ENCODE peak calls at places on chromosome 13, in five cellular contexts. W, H, Z, I and K are unnamed samples. For H3K9me3 and H3K4me1, the result is how much of the 10 kb centered on the place peaks cover.

GRCh38 chr13:70668983-70669382 is 560.7 kb upstream of the KLHL1 start:
- DNase-seq in I (no peak), H (no peak), Z (no peak), W (no peak), K (no peak)

GRCh38 chr13:32211788-32212187 is 103.4 kb downstream of the ZAR1L start:
- DNase-seq in Z (no peak), H (no peak), W (no peak), I (no peak), K (no peak)

GRCh38 chr13:39561971-39562370 is 41.0 kb downstream of the LHFPL6 start:
- DNase-seq in Z (no peak), H (no peak), W (no peak), I (no peak), K (no peak)

GRCh38 chr13:113831061-113831460 is 32.8 kb downstream of the GAS6 start:
- DNase-seq in W (no peak), I (peak), Z (no peak), H (no peak), K (no peak)

GRCh38 chr13:113951246-113951999 is 22.5 kb downstream of the C13orf46 start:
- DNase-seq in W (peak), H (peak), Z (peak), I (peak), K (peak)

GRCh38 chr13:45932172-45932571 is 80.6 kb upstream of the SIAH3 start:
- DNase-seq in H (no peak), W (no peak), I (no peak), Z (no peak), K (no peak)

GRCh38 chr13:74683411-74683810 is 549.2 kb upstream of the KLF12 start:
- DNase-seq in W (no peak), H (no peak), Z (no peak), I (no peak), K (no peak)

GRCh38 chr13:77143325-77143907 is 116.5 kb upstream of the FBXL3 start:
- DNase-seq in I (no peak), Z (peak), H (no peak), W (no peak), K (no peak)

GRCh38 chr13:114074671-114075315 is 57.6 kb downstream of the RASA3 start:
- DNase-seq in Z (no peak), H (peak), W (no peak), I (peak), K (no peak)

GRCh38 chr13:75792526-75793187 is 156.5 kb downstream of the LMO7 start:
- DNase-seq in W (no peak), H (no peak), Z (peak), I (no peak), K (no peak)

GRCh38 chr13:78022164-78022877 is 103.7 kb upstream of the EDNRB start:
- DNase-seq in W (no peak), H (no peak), Z (peak), I (peak), K (no peak)

GRCh38 chr13:113539822-113540221 is 44.7 kb upstream of the TFDP1 start:
- DNase-seq in I (no peak), H (no peak), W (no peak), Z (no peak), K (no peak)

GRCh38 chr13:99083976-99084375 is 106.1 kb upstream of the DOCK9 start:
- DNase-seq in Z (peak), H (no peak), W (no peak), I (no peak), K (no peak)

GRCh38 chr13:71624641-71625040 is 242.4 kb downstream of the DACH1 start:
- DNase-seq in W (peak), H (no peak), Z (no peak), I (no peak), K (no peak)

GRCh38 chr13:34391071-34391470 is 551.0 kb upstream of the NBEA start:
- DNase-seq in H (no peak), Z (no peak), I (no peak), W (no peak), K (no peak)

GRCh38 chr13:100234524-100235136 is 145.7 kb downstream of the PCCA start:
- DNase-seq in I (no peak), W (no peak), Z (no peak), H (no peak), K (no peak)

GRCh38 chr13:84917252-84917878 is 881.9 kb downstream of the SLITRK6 start:
- DNase-seq in Z (peak), H (no peak), W (no peak), I (no peak), K (no peak)

GRCh38 chr13:26716984-26717383 is 43.6 kb downstream of the GPR12 start:
- DNase-seq in W (no peak), Z (no peak), H (no peak), I (no peak), K (no peak)

GRCh38 chr13:21987793-21988192 is 316.9 kb downstream of the FGF9 start:
- DNase-seq in I (no peak), Z (no peak), W (no peak), H (no peak), K (no peak)

GRCh38 chr13:110231348-110232047 is 75.5 kb downstream of the COL4A1 start:
- DNase-seq in Z (no peak), I (no peak), H (no peak), W (no peak), K (no peak)

GRCh38 chr13:76523740-76524382 is 362.3 kb downstream of the KCTD12 start:
- DNase-seq in H (no peak), I (no peak), W (no peak), Z (no peak), K (no peak)

GRCh38 chr13:20550799-20551198 is 16.2 kb upstream of the IFT88 start:
- DNase-seq in I (no peak), W (no peak), H (no peak), Z (no peak), K (no peak)

GRCh38 chr13:95118541-95119324 is 182.5 kb downstream of the ABCC4 start:
- DNase-seq in W (no peak), Z (no peak), I (no peak), H (no peak), K (no peak)

GRCh38 chr13:40023608-40024577 is 368.4 kb downstream of the COG6 start:
- DNase-seq in I (no peak), Z (no peak), W (no peak), H (no peak), K (no peak)

GRCh38 chr13:36718146-36718545 is 44.3 kb downstream of the SERTM1 start:
- DNase-seq in I (no peak), Z (no peak), W (no peak), H (no peak), K (no peak)

GRCh38 chr13:109846185-109846584 is 59.8 kb upstream of the IRS2 start:
- DNase-seq in W (no peak), H (no peak), Z (no peak), I (no peak), K (no peak)

GRCh38 chr13:21973437-21974125 is 302.7 kb downstream of the FGF9 start:
- DNase-seq in H (no peak), I (no peak), W (no peak), Z (no peak), K (no peak)

GRCh38 chr13:40238761-40239160 is 427.7 kb downstream of the FOXO1 start:
- DNase-seq in Z (no peak), W (no peak), I (no peak), H (no peak), K (no peak)

GRCh38 chr13:35736876-35737275 is 260.4 kb upstream of the MAB21L1 start:
- DNase-seq in I (no peak), H (no peak), Z (no peak), W (no peak), K (no peak)

GRCh38 chr13:41680900-41681299 is 223.6 kb downstream of the RGCC start:
- DNase-seq in H (no peak), I (no peak), W (peak), Z (no peak), K (no peak)

GRCh38 chr13:81639984-81640582 is 1299.2 kb upstream of the SPRY2 start:
- DNase-seq in Z (peak), I (no peak), W (peak), H (no peak), K (no peak)

GRCh38 chr13:73210218-73210883 is 151.5 kb downstream of the KLF5 start:
- DNase-seq in I (no peak), H (no peak), W (peak), Z (peak), K (no peak)

GRCh38 chr13:99463998-99464397 is 37.3 kb upstream of the TM9SF2 start:
- DNase-seq in I (no peak), W (no peak), Z (no peak), H (no peak), K (no peak)

GRCh38 chr13:38636756-38637155 is 50.1 kb upstream of the FREM2 start:
- DNase-seq in Z (peak), H (no peak), I (no peak), W (no peak), K (no peak)

GRCh38 chr13:95137096-95137495 is 164.2 kb downstream of the ABCC4 start:
- DNase-seq in W (no peak), Z (no peak), H (no peak), I (no peak), K (no peak)

GRCh38 chr13:73625562-73626339 is 508.5 kb downstream of the KLF12 start:
- DNase-seq in Z (no peak), H (no peak), W (no peak), I (no peak), K (no peak)

GRCh38 chr13:18948664-18949488 is 232.7 kb downstream of the TUBA3C start:
- DNase-seq in H (no peak), Z (no peak), W (no peak), I (no peak), K (no peak)
- H3K9me3 ChIP-seq in H (under half), Z (under half), W (under half), I (under half), K (under half)

GRCh38 chr13:51953347-51953746 is 57.9 kb downstream of the ATP7B start:
- DNase-seq in H (no peak), I (no peak), W (no peak), Z (no peak), K (no peak)

GRCh38 chr13:51957377-51958216 is 53.7 kb downstream of the ATP7B start:
- DNase-seq in I (no peak), Z (no peak), H (no peak), W (no peak), K (no peak)

GRCh38 chr13:51955841-51956603 is 55.2 kb downstream of the ATP7B start:
- DNase-seq in W (no peak), I (no peak), Z (peak), H (no peak), K (no peak)

GRCh38 chr13:51956717-51957116 is 54.5 kb downstream of the ATP7B start:
- DNase-seq in Z (no peak), H (no peak), I (no peak), W (no peak), K (no peak)

DNA sequence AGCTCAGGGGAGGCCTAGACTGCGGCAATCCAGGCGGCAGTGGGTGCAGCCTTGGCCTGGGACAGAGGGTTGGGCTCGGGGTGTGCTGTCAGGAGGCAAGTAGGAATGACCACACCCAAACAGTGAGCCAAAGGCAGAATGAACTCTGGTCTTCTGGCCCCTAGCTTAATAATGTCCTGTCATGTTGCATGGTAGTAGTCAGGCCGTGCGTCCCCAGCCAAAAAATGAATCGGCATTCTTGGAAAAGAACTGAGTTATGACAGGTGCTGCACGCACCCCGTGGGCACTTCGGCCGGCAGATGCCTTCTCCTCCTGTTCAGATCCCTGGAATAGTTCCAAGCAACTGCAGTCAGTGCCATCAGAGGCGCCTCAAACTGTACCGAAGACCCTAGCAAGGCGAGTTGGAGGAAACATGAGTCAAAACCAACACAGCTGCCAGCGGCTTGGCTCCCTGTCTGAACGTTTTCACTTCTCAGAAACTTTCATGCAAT is 55.9 kb downstream of the ATP7B start:
- DNase-seq in H (no peak), I (no peak), Z (peak), W (no peak), K (no peak)
- H3K4me1 ChIP-seq in H (under half), I (under half), Z (under half), W (under half), K (under half)

DNA sequence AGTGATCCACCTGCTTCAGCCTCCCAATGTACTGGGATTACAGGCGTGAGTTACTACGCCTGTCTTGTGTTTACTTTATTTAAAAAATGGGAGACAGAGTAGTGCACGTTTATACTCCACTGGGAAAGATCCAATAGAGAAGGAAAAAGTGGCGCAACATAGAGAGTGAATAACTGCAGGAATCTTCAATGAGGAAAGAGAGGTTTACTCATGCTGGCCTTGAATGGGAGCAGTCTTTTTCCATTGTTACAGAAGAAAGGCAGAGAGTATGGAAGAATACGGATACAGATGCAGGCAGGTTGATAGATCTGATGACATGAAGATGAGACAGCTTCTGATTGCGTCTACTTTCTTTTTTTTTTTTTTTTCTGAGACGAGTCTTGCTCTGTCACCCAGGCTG is 4.6 kb upstream of the WDFY2 start:
- DNase-seq in H (no peak), Z (no peak), W (no peak), I (no peak), K (no peak)
- H3K9me3 ChIP-seq in H (under half), Z (under half), W (under half), I (under half), K (under half)

GRCh38 chr13:49412749-49413148 is 31.1 kb downstream of the CAB39L start:
- DNase-seq in I (no peak), H (no peak), Z (no peak), W (peak), K (no peak)

GRCh38 chr13:49421391-49421790 is 22.5 kb downstream of the CAB39L start:
- DNase-seq in I (no peak), Z (peak), H (no peak), W (peak), K (no peak)

GRCh38 chr13:49419292-49419691 is 24.6 kb downstream of the CAB39L start:
- DNase-seq in Z (no peak), W (no peak), I (no peak), H (no peak), K (no peak)

GRCh38 chr13:49418206-49418605 is 25.7 kb downstream of the CAB39L start:
- DNase-seq in I (no peak), H (no peak), Z (no peak), W (no peak), K (no peak)
- H3K4me1 ChIP-seq in I (under half), H (under half), Z (under half), W (under half), K (under half)

DNA sequence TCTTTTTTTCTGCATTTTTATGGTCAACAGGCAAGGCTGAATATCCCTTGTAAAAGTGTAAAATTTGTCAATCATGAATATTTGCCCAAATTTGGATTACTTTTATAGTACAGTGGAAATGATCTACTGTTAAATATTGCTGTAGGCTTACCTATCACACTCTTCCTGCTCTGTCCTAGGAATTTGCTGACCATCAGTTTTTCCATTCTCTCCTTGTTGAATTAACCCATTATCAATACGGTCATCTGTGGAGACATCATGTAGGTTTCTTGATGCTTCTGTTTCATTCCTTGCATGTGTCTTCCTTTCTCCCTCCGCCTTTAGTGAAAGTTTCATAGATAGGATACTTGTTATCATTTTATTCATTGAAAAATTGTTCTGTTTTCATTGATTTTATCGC is 139.6 kb upstream of the TUBA3C start:
- DNase-seq in Z (no peak), I (no peak), W (no peak), H (no peak), K (no peak)
- H3K9me3 ChIP-seq in Z (under half), I (under half), W (under half), H (under half), K (under half)

DNA sequence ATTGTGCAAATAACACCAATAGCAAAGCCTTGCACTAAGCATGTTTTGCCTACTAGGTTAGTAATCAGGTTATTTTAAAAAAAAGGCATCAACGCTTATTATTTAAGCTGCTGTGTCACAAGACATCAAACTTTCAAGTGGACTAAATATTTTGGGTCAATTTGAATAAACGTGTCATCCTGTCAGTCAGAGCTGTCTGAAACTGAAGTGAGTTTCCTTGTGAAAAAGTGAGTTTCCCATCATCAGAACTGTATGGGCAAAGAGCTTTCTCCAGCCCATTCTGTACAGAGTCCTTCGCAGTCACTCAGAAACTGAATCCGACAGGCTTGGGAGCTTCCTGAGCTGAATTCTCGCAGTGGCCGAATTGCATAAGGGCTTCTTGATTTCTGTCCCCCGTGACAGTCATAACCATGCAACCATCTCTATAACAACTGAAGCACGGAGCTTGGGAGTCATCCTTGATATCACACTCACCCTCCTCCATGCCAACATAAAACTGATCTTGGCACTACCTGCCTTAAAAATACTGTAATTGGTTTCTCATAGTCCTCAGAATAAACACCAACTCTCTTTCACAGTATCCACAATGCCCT is 139.8 kb downstream of the MIPEP start:
- DNase-seq in I (no peak), Z (no peak), H (no peak), W (no peak), K (no peak)
- H3K4me1 ChIP-seq in I (under half), Z (under half), H (under half), W (under half), K (under half)

DNA sequence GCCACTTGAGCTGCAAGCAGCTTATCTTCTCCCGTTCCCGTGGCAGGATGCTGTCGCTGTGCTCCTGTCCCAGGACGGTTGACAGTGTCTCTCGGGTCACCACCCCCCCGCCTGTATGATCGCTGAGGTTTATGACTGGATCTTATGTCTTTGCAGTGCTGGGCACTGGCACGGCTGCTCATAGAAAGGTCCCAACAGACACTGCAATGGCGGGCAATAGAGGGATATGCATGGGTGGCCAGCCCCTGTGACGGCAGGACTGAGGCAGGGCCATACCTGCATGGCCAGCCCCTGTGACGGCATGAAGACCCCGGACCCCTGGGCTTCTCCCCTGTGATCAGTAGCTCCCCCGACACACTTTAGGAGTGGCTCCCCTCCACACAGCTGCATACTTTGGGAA is 307.2 kb downstream of the TEX29 start:
- DNase-seq in H (no peak), W (no peak), Z (no peak), I (no peak), K (no peak)
- H3K9me3 ChIP-seq in H (under half), W (under half), Z (under half), I (under half), K (under half)

DNA sequence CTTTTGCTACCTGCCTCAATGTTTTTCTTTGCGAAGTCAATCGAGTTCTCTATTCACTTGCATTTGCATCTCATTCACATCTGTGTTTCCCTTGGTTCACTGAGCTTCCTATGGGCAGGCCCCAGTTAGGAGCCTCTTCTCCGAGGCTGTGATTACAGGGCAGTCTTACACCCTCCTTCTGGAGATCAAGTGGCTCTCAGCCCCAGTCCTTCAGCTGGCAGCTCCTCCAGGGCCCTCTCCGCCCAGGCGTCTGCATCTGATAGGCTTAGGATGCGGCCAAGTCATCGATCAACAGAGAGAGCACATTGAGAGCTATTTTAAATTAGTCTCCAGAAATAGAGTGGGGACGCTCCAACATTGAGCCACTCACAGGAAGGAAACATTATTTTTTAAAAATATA is 44.2 kb downstream of the MBNL2 start:
- DNase-seq in I (no peak), Z (no peak), H (no peak), W (peak), K (no peak)
- H3K4me1 ChIP-seq in I (under half), Z (under half), H (under half), W (under half), K (under half)

GRCh38 chr13:19093437-19093836 is 88.2 kb downstream of the TUBA3C start:
- DNase-seq in Z (no peak), H (no peak), W (no peak), I (no peak), K (no peak)
- H3K9me3 ChIP-seq in Z (under half), H (under half), W (under half), I (under half), K (under half)